ENCODE peak calls at places on chromosomes 13 and 19, in ten cellular contexts. One of them, this sample, is unnamed.

GRCh38 chr19:47406711-47407416 is 12.5 kb downstream of the MEIS3 start:
- DNase-seq in A549: no peak
- DNase-seq in body of pancreas: no peak
- DNase-seq in mesendoderm: peak; percentile 75
- DNase-seq in naive thymus-derived CD4-positive, alpha-beta T cell: no peak
- DNase-seq in left lung: no peak
- DNase-seq in heart left ventricle: no peak
- DNase-seq in uterus: no peak
- DNase-seq in effector memory CD4-positive, alpha-beta T cell: no peak
- DNase-seq in fibroblast of lung: no peak
- DNase-seq in this sample: no peak

GRCh38 chr19:33282036-33282686 is 20.2 kb downstream of the CEBPA start:
- DNase-seq in A549: no peak
- DNase-seq in body of pancreas: no peak
- DNase-seq in mesendoderm: no peak
- DNase-seq in naive thymus-derived CD4-positive, alpha-beta T cell: no peak
- DNase-seq in left lung: no peak
- DNase-seq in heart left ventricle: no peak
- DNase-seq in uterus: no peak
- DNase-seq in effector memory CD4-positive, alpha-beta T cell: no peak
- DNase-seq in fibroblast of lung: no peak
- DNase-seq in this sample: no peak

GRCh38 chr13:44576396-44577235 is 486 bp upstream of the TSC22D1 start:
- DNase-seq in A549: no peak
- DNase-seq in body of pancreas: peak; percentile 29
- DNase-seq in mesendoderm: no peak
- DNase-seq in naive thymus-derived CD4-positive, alpha-beta T cell: no peak
- DNase-seq in left lung: peak; percentile 41
- DNase-seq in heart left ventricle: peak; percentile 38
- DNase-seq in uterus: peak; percentile 37
- DNase-seq in effector memory CD4-positive, alpha-beta T cell: peak; percentile 5
- DNase-seq in fibroblast of lung: no peak
- DNase-seq in this sample: no peak

GRCh38 chr19:12793290-12794195 is 2.3 kb downstream of the JUNB start:
- DNase-seq in A549: peak; percentile 78
- DNase-seq in body of pancreas: peak; percentile 95
- DNase-seq in mesendoderm: peak; percentile 96
- DNase-seq in naive thymus-derived CD4-positive, alpha-beta T cell: peak; percentile 98
- DNase-seq in left lung: peak; percentile 95
- DNase-seq in heart left ventricle: peak; percentile 96
- DNase-seq in uterus: peak; percentile 95
- DNase-seq in effector memory CD4-positive, alpha-beta T cell: peak; percentile 94
- DNase-seq in fibroblast of lung: peak; percentile 89
- DNase-seq in this sample: peak; percentile 96

GRCh38 chr19:4077800-4078683 is 11.3 kb upstream of the ZBTB7A start:
- DNase-seq in A549: no peak
- DNase-seq in body of pancreas: no peak
- DNase-seq in mesendoderm: peak; percentile 39
- DNase-seq in naive thymus-derived CD4-positive, alpha-beta T cell: peak; percentile 47
- DNase-seq in left lung: no peak
- DNase-seq in heart left ventricle: peak; percentile 89
- DNase-seq in uterus: peak; percentile 72
- DNase-seq in effector memory CD4-positive, alpha-beta T cell: no peak
- DNase-seq in fibroblast of lung: no peak
- DNase-seq in this sample: peak; percentile 89

GRCh38 chr19:34096020-34096915 is 76.0 kb upstream of the LSM14A start:
- DNase-seq in A549: peak; percentile 78
- DNase-seq in body of pancreas: no peak
- DNase-seq in mesendoderm: peak; percentile 67
- DNase-seq in naive thymus-derived CD4-positive, alpha-beta T cell: peak; percentile 36
- DNase-seq in left lung: no peak
- DNase-seq in heart left ventricle: no peak
- DNase-seq in uterus: no peak
- DNase-seq in effector memory CD4-positive, alpha-beta T cell: no peak
- DNase-seq in fibroblast of lung: peak; percentile 33
- DNase-seq in this sample: no peak

GRCh38 chr19:1271528-1272422 is 2.6 kb downstream of the CIRBP start:
- DNase-seq in A549: no peak
- DNase-seq in body of pancreas: no peak
- DNase-seq in mesendoderm: no peak
- DNase-seq in naive thymus-derived CD4-positive, alpha-beta T cell: no peak
- DNase-seq in left lung: no peak
- DNase-seq in heart left ventricle: no peak
- DNase-seq in uterus: no peak
- DNase-seq in effector memory CD4-positive, alpha-beta T cell: no peak
- DNase-seq in fibroblast of lung: no peak
- DNase-seq in this sample: no peak

GRCh38 chr13:110363009-110363408 is 55.9 kb downstream of the COL4A2 start:
- DNase-seq in A549: no peak
- DNase-seq in body of pancreas: no peak
- DNase-seq in mesendoderm: peak; percentile 61
- DNase-seq in naive thymus-derived CD4-positive, alpha-beta T cell: no peak
- DNase-seq in left lung: no peak
- DNase-seq in heart left ventricle: no peak
- DNase-seq in uterus: peak; percentile 44
- DNase-seq in effector memory CD4-positive, alpha-beta T cell: no peak
- DNase-seq in fibroblast of lung: no peak
- DNase-seq in this sample: no peak

GRCh38 chr13:80011448-80012212 is 329.3 kb downstream of the SPRY2 start:
- DNase-seq in A549: no peak
- DNase-seq in body of pancreas: no peak
- DNase-seq in mesendoderm: no peak
- DNase-seq in naive thymus-derived CD4-positive, alpha-beta T cell: no peak
- DNase-seq in left lung: no peak
- DNase-seq in heart left ventricle: no peak
- DNase-seq in uterus: no peak
- DNase-seq in effector memory CD4-positive, alpha-beta T cell: no peak
- DNase-seq in fibroblast of lung: no peak
- DNase-seq in this sample: peak; percentile 38

GRCh38 chr13:42384265-42384664 is 112.3 kb downstream of the AKAP11 start:
- DNase-seq in A549: no peak
- DNase-seq in body of pancreas: no peak
- DNase-seq in mesendoderm: no peak
- DNase-seq in naive thymus-derived CD4-positive, alpha-beta T cell: no peak
- DNase-seq in left lung: no peak
- DNase-seq in heart left ventricle: no peak
- DNase-seq in uterus: no peak
- DNase-seq in effector memory CD4-positive, alpha-beta T cell: no peak
- DNase-seq in fibroblast of lung: peak; percentile 18
- DNase-seq in this sample: no peak

GRCh38 chr13:37945651-37946575 is 76.3 kb upstream of the TRPC4 start:
- DNase-seq in A549: no peak
- DNase-seq in body of pancreas: no peak
- DNase-seq in mesendoderm: no peak
- DNase-seq in naive thymus-derived CD4-positive, alpha-beta T cell: no peak
- DNase-seq in left lung: no peak
- DNase-seq in heart left ventricle: no peak
- DNase-seq in uterus: no peak
- DNase-seq in effector memory CD4-positive, alpha-beta T cell: no peak
- DNase-seq in fibroblast of lung: no peak
- DNase-seq in this sample: no peak

GRCh38 chr13:83162493-83162892 is 719.8 kb downstream of the SLITRK1 start:
- DNase-seq in A549: no peak
- DNase-seq in body of pancreas: no peak
- DNase-seq in mesendoderm: peak; percentile 40
- DNase-seq in naive thymus-derived CD4-positive, alpha-beta T cell: no peak
- DNase-seq in left lung: no peak
- DNase-seq in heart left ventricle: no peak
- DNase-seq in uterus: no peak
- DNase-seq in effector memory CD4-positive, alpha-beta T cell: no peak
- DNase-seq in fibroblast of lung: no peak
- DNase-seq in this sample: no peak

GRCh38 chr19:2309734-2310362 is 1.9 kb upstream of the LINGO3 start:
- DNase-seq in A549: no peak
- DNase-seq in body of pancreas: peak; percentile 48
- DNase-seq in mesendoderm: no peak
- DNase-seq in naive thymus-derived CD4-positive, alpha-beta T cell: no peak
- DNase-seq in left lung: no peak
- DNase-seq in heart left ventricle: no peak
- DNase-seq in uterus: no peak
- DNase-seq in effector memory CD4-positive, alpha-beta T cell: no peak
- DNase-seq in fibroblast of lung: peak; percentile 54
- DNase-seq in this sample: no peak

GRCh38 chr13:94327318-94327717 is 152.2 kb downstream of the DCT start:
- DNase-seq in A549: no peak
- DNase-seq in body of pancreas: no peak
- DNase-seq in mesendoderm: peak; percentile 56
- DNase-seq in naive thymus-derived CD4-positive, alpha-beta T cell: peak; percentile 53
- DNase-seq in left lung: no peak
- DNase-seq in heart left ventricle: no peak
- DNase-seq in uterus: no peak
- DNase-seq in effector memory CD4-positive, alpha-beta T cell: no peak
- DNase-seq in fibroblast of lung: peak; percentile 65
- DNase-seq in this sample: no peak

GRCh38 chr19:7348587-7349230 is at the start of gene ARHGEF18:
- DNase-seq in A549: no peak
- DNase-seq in body of pancreas: no peak
- DNase-seq in mesendoderm: no peak
- DNase-seq in naive thymus-derived CD4-positive, alpha-beta T cell: peak; percentile 88
- DNase-seq in left lung: peak; percentile 73
- DNase-seq in heart left ventricle: no peak
- DNase-seq in uterus: no peak
- DNase-seq in effector memory CD4-positive, alpha-beta T cell: no peak
- DNase-seq in fibroblast of lung: no peak
- DNase-seq in this sample: no peak
- H3K4me3 ChIP-seq in A549: no peak within 1 kb of the TSS
- H3K4me3 ChIP-seq in body of pancreas: no peak within 1 kb of the TSS
- H3K4me3 ChIP-seq in mesendoderm: no peak within 1 kb of the TSS
- H3K4me3 ChIP-seq in naive thymus-derived CD4-positive, alpha-beta T cell: peak within 1 kb of the TSS; percentile 99
- H3K4me3 ChIP-seq in left lung: peak within 1 kb of the TSS; percentile 31
- H3K4me3 ChIP-seq in heart left ventricle: no peak within 1 kb of the TSS
- H3K4me3 ChIP-seq in uterus: no peak within 1 kb of the TSS
- H3K4me3 ChIP-seq in effector memory CD4-positive, alpha-beta T cell: peak within 1 kb of the TSS; percentile 71
- H3K4me3 ChIP-seq in fibroblast of lung: no peak within 1 kb of the TSS
- H3K4me3 ChIP-seq in this sample: no peak within 1 kb of the TSS

DNA sequence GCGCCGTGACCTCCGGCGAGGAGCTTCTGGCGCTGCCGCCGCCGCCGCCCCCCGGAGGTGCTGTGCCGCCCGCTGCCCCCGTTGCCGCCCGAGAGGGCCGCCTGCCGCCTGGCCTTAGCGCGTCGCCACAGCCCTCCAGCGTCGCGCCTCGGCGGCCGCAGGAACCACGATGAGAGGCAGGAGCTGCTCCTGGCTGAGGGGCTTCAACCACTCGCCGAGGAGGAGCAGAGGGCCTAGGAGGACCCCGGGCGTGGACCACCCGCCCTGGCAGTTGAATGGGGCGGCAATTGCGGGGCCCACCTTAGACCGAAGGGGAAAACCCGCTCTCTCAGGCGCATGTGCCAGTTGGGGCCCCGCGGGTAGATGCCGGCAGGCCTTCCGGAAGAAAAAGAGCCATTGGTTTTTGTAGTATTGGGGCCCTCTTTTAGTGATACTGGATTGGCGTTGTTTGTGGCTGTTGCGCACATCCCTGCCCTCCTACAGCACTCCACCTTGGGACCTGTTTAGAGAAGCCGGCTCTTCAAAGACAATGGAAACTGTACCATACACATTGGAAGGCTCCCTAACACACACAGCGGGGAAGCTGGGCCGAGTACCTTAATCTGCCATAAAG is 4.8 kb downstream of the PDX1 start:
- DNase-seq in A549: no peak
- DNase-seq in body of pancreas: no peak
- DNase-seq in mesendoderm: no peak
- DNase-seq in naive thymus-derived CD4-positive, alpha-beta T cell: no peak
- DNase-seq in left lung: no peak
- DNase-seq in heart left ventricle: no peak
- DNase-seq in uterus: no peak
- DNase-seq in effector memory CD4-positive, alpha-beta T cell: no peak
- DNase-seq in fibroblast of lung: no peak
- DNase-seq in this sample: no peak
- H3K4me1 ChIP-seq in A549: no peaks in the 10 kb centered on the region
- H3K4me1 ChIP-seq in body of pancreas: peaks cover 16% of the 10 kb centered on the region
- H3K4me1 ChIP-seq in mesendoderm: peaks cover 2% of the 10 kb centered on the region
- H3K4me1 ChIP-seq in naive thymus-derived CD4-positive, alpha-beta T cell: peaks cover 10% of the 10 kb centered on the region
- H3K4me1 ChIP-seq in left lung: peaks cover 22% of the 10 kb centered on the region
- H3K4me1 ChIP-seq in heart left ventricle: peaks cover 23% of the 10 kb centered on the region
- H3K4me1 ChIP-seq in uterus: no peaks in the 10 kb centered on the region
- H3K4me1 ChIP-seq in effector memory CD4-positive, alpha-beta T cell: peaks cover 21% of the 10 kb centered on the region
- H3K4me1 ChIP-seq in fibroblast of lung: no peaks in the 10 kb centered on the region
- H3K4me1 ChIP-seq in this sample: peaks cover 21% of the 10 kb centered on the region

DNA sequence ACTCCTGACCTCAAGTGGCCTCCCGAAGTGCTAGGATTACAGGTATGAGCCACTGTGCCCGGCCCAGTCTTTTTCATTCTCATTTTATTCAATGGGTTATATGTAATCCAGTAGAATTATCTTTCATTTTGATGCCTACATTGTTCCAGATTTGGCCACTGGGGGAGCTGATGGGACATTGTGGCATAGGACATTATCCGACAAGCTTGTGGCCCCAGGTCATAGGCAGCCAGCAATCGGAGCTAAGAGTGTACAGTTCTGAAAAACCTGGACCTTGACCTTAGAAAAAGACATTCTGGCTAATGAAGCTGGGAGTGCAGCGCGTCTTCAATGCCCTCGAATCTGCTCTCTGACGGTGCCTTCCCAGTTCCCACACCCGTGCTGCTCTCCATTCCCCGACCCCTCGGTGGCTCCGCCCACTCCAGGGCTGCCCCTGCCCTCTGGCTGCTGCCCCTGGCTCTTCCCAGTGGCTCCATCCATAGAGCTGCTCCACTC is 108.7 kb downstream of the TEX29 start:
- DNase-seq in A549: peak; percentile 48
- DNase-seq in body of pancreas: peak; percentile 65
- DNase-seq in mesendoderm: peak; percentile 71
- DNase-seq in naive thymus-derived CD4-positive, alpha-beta T cell: peak; percentile 52
- DNase-seq in left lung: no peak
- DNase-seq in heart left ventricle: no peak
- DNase-seq in uterus: no peak
- DNase-seq in effector memory CD4-positive, alpha-beta T cell: no peak
- DNase-seq in fibroblast of lung: peak; percentile 1
- DNase-seq in this sample: no peak
- H3K4me3 ChIP-seq in A549: no peak overlapping the region
- H3K4me3 ChIP-seq in body of pancreas: no peak overlapping the region
- H3K4me3 ChIP-seq in mesendoderm: peak overlapping the region; percentile 24
- H3K4me3 ChIP-seq in naive thymus-derived CD4-positive, alpha-beta T cell: no peak overlapping the region
- H3K4me3 ChIP-seq in left lung: no peak overlapping the region
- H3K4me3 ChIP-seq in heart left ventricle: no peak overlapping the region
- H3K4me3 ChIP-seq in uterus: no peak overlapping the region
- H3K4me3 ChIP-seq in effector memory CD4-positive, alpha-beta T cell: no peak overlapping the region
- H3K4me3 ChIP-seq in fibroblast of lung: no peak overlapping the region
- H3K4me3 ChIP-seq in this sample: no peak overlapping the region

DNA sequence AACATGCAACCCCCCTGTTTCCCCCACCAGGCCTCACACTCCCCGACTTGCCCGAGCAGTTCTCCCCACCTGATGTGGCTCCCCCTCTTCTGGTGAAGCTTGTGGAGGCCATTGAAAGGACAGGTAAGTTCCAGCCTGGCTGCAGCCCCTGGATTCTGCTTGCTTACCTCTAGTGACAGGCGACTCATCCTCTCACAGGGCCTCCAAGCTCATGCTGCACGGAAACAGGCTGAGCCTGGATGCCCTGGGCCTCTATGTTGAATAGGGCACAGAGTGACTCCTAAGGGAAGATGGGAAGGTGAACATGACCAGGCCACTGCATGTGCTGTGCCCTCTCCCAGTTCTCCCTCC is 7.5 kb downstream of the PIK3R2 start:
- DNase-seq in A549: no peak
- DNase-seq in body of pancreas: no peak
- DNase-seq in mesendoderm: no peak
- DNase-seq in naive thymus-derived CD4-positive, alpha-beta T cell: no peak
- DNase-seq in left lung: no peak
- DNase-seq in heart left ventricle: no peak
- DNase-seq in uterus: no peak
- DNase-seq in effector memory CD4-positive, alpha-beta T cell: no peak
- DNase-seq in fibroblast of lung: no peak
- DNase-seq in this sample: no peak
- H3K4me1 ChIP-seq in A549: peaks cover 22% of the 10 kb centered on the region
- H3K4me1 ChIP-seq in body of pancreas: peaks cover 43% of the 10 kb centered on the region
- H3K4me1 ChIP-seq in mesendoderm: no peaks in the 10 kb centered on the region
- H3K4me1 ChIP-seq in naive thymus-derived CD4-positive, alpha-beta T cell: peaks cover 13% of the 10 kb centered on the region
- H3K4me1 ChIP-seq in left lung: peaks cover 38% of the 10 kb centered on the region
- H3K4me1 ChIP-seq in heart left ventricle: peaks cover 31% of the 10 kb centered on the region
- H3K4me1 ChIP-seq in uterus: no peaks in the 10 kb centered on the region
- H3K4me1 ChIP-seq in effector memory CD4-positive, alpha-beta T cell: peaks cover 4% of the 10 kb centered on the region
- H3K4me1 ChIP-seq in fibroblast of lung: peaks cover 16% of the 10 kb centered on the region
- H3K4me1 ChIP-seq in this sample: peaks cover 30% of the 10 kb centered on the region